ENCODE peak calls at places on chromosomes 7 and 10, in five cellular contexts. K is foreskin fibroblast, Y is HAP-1, R is cardiac fibroblast, V is fibroblast of the aortic adventitia. E is an unnamed sample.

GRCh38 chr7:92608380-92609322 is 18.5 kb upstream of the FAM133B start:
- DNase-seq in R (no peak), V (no peak), K (no peak), Y (no peak), E (peak; percentile 73)

GRCh38 chr10:114288424-114289095 is 49.5 kb downstream of the VWA2 start:
- DNase-seq in K (no peak), Y (no peak), V (no peak), R (no peak), E (no peak)

GRCh38 chr7:134851141-134851540 is 71.7 kb downstream of the CALD1 start:
- DNase-seq in K (no peak), R (no peak), V (no peak), Y (no peak), E (no peak)

GRCh38 chr7:32381024-32381601 is 109.1 kb downstream of the LSM5 start:
- DNase-seq in Y (no peak), R (no peak), K (no peak), V (no peak), E (no peak)

GRCh38 chr7:159040912-159041711 is 103.6 kb downstream of the VIPR2 start:
- DNase-seq in Y (no peak), R (no peak), K (no peak), V (no peak), E (no peak)

GRCh38 chr10:86752311-86752710 is 4.1 kb upstream of the BMPR1A start:
- DNase-seq in K (no peak), V (no peak), Y (no peak), R (no peak), E (peak; percentile 11)

GRCh38 chr7:114823290-114823689 is 98.6 kb upstream of the MDFIC start:
- DNase-seq in Y (no peak), V (peak; percentile 51), K (peak; percentile 26), R (peak; percentile 49), E (no peak)

GRCh38 chr10:97081621-97082235 is 104.0 kb downstream of the SLIT1 start:
- DNase-seq in Y (peak; percentile 29), V (peak; percentile 62), K (peak; percentile 41), R (peak; percentile 67), E (peak; percentile 70)

GRCh38 chr10:17544465-17544864 is 72.7 kb downstream of the HACD1 start:
- DNase-seq in R (no peak), V (no peak), K (peak; percentile 30), Y (no peak), E (no peak)

GRCh38 chr10:1420663-1421362 is 316.5 kb downstream of the ADARB2 start:
- DNase-seq in R (no peak), V (no peak), Y (peak; percentile 51), K (no peak), E (peak; percentile 82)

GRCh38 chr7:29866490-29866930 is 60.2 kb downstream of the WIPF3 start:
- DNase-seq in Y (no peak), K (peak; percentile 26), V (peak; percentile 31), R (peak; percentile 95), E (no peak)

GRCh38 chr7:25951414-25952276 is 200.4 kb upstream of the NFE2L3 start:
- DNase-seq in R (peak; percentile 7), Y (no peak), V (no peak), K (no peak), E (peak; percentile 13)

DNA sequence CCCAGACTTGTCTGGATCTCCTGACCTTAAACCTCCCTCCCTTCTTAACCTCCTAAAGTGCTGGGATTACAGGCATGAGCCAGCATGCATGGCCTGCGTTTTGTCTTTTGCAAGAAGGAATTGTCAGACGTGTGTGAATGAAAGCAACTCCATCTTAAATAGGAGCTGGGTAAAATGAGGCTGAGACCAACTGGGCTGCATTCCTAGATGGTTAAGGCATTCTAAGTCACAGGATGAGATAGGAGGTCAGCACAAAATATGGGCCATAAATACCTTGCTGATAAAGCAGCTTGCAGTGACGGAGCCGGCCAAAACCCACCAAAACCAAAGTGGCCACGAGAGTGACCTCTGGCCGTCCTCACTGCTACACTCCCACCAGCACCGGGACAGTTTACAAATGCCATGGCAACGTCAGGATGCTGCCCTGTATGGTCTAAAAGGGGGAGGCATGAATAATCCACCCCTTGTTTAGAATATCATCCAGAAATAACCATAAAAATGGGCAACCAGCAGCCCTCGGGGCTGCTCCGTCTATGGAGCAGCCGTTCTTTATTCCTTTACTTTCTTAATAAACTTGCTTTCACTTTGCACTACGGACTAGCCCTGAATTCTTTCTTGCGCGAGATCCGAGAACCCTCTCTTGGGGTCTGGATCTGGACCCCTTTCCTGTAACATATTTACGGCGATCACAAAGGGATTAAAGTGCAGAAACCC is 41.2 kb upstream of the SDK1 start:
- DNase-seq in K (no peak), V (peak; percentile 53), R (peak; percentile 31), Y (no peak), E (no peak)
- H3K4me3 ChIP-seq in K (peak overlapping the region; percentile 54), V (peak overlapping the region; percentile 72), R (peak overlapping the region; percentile 35), Y (peak overlapping the region; percentile 7), E (no peak overlapping the region)

DNA sequence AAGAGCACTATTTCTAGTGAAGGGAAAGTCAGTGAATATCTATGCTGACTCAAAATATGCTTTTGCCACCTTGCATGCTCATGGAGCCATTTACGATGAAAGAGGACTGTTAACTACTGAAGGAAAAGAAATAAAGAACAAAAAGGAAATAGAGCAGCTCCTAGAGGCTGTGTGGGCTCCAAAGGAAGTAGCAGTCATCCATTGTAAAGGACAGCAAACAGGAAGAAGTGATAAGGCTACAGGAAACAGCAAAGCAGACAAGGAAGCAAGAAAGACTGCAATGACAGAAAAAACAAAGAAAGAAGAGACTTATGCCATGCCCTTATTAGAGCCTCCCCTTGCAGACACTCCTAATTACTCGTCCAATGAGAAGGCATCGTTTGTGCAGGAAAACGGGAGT is 12.0 kb upstream of the ZNF33B start:
- DNase-seq in R (no peak), Y (no peak), K (no peak), V (no peak), E (no peak)
- H3K4me3 ChIP-seq in R (no peak overlapping the region), Y (no peak overlapping the region), K (no peak overlapping the region), V (no peak overlapping the region), E (no peak overlapping the region)

GRCh38 chr10:102629661-102630614 is 14.3 kb upstream of the TRIM8 start:
- DNase-seq in Y (no peak), R (peak; percentile 90), V (peak; percentile 85), K (peak; percentile 90), E (peak; percentile 93)
- H3K4me3 ChIP-seq in Y (no peak overlapping the region), R (no peak overlapping the region), V (no peak overlapping the region), K (no peak overlapping the region), E (no peak overlapping the region)

GRCh38 chr10:112215342-112215774 is 31.8 kb upstream of the GPAM start:
- DNase-seq in Y (no peak), K (no peak), V (peak; percentile 53), R (peak; percentile 15), E (peak; percentile 59)

GRCh38 chr10:112214335-112214941 is 30.9 kb upstream of the GPAM start:
- DNase-seq in Y (no peak), R (no peak), K (no peak), V (no peak), E (no peak)

GRCh38 chr10:112216151-112216550 is 32.6 kb upstream of the GPAM start:
- DNase-seq in R (no peak), V (no peak), K (no peak), Y (no peak), E (no peak)

GRCh38 chr10:112213098-112213823 is 29.7 kb upstream of the GPAM start:
- DNase-seq in Y (no peak), R (no peak), K (no peak), V (no peak), E (no peak)

DNA sequence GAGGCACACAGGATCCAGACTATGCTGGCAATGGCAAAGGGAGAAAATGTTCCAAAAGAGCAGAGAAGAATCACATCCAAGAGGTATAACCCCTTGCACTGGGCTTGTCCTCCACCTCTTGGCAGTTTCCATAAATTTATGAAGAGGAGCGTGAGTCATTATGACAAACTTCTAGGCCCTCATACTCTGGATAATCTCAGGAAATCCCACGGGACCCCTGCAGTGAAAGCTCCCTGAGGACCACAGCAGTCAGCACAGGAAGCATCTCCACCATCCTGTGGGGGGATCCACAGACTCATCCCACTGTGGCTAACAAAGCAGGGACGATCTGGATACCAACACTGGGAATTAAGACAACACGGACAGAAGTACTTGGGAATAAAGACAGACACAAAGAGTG is 30.3 kb upstream of the GPAM start:
- DNase-seq in K (no peak), R (no peak), Y (no peak), V (peak; percentile 77), E (no peak)
- H3K4me3 ChIP-seq in K (no peak overlapping the region), R (no peak overlapping the region), Y (no peak overlapping the region), V (no peak overlapping the region), E (no peak overlapping the region)

DNA sequence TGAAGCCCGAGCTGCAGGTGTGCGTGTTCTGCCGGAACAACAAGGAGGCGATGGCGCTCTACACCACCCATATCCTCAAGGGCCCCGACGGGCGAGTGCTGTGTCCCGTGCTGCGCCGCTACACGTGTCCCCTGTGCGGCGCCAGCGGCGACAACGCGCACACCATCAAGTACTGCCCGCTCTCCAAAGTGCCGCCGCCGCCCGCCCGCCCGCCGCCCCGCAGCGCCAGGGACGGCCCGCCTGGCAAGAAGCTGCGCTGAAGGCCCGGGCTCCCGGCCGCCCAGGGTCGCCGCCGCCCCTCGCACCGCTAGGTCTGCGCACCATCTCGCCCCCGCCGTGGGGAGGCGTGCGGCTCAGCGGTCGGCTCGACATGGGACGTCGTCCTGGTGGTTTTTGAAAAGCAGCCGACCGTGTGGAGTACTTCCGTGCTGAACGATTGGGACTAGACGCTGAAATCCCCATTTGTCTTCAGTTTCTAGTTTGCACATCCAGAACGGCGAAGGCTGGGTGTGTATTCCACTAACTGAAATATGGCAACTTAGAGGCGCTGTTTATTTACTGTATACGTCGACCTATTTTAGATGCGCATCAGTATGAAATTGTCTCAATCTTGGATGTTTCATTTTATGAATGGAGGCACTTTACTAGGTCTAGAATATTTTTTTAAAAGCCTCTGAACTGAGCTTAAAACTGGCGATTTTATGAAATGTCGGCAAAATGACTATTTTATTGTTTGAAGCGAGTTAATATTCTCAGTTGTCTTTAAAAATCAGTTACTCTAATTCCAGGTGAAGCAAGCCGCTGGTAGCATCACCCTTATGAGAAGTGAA is 1.1 kb downstream of the NANOS1 start:
- DNase-seq in Y (peak; percentile 51), V (peak; percentile 40), R (peak; percentile 50), K (peak; percentile 51), E (peak; percentile 57)
- H3K4me3 ChIP-seq in Y (peak overlapping the region; percentile 24), V (peak overlapping the region; percentile 63), R (peak overlapping the region; percentile 46), K (peak overlapping the region; percentile 49), E (peak overlapping the region; percentile 52)

DNA sequence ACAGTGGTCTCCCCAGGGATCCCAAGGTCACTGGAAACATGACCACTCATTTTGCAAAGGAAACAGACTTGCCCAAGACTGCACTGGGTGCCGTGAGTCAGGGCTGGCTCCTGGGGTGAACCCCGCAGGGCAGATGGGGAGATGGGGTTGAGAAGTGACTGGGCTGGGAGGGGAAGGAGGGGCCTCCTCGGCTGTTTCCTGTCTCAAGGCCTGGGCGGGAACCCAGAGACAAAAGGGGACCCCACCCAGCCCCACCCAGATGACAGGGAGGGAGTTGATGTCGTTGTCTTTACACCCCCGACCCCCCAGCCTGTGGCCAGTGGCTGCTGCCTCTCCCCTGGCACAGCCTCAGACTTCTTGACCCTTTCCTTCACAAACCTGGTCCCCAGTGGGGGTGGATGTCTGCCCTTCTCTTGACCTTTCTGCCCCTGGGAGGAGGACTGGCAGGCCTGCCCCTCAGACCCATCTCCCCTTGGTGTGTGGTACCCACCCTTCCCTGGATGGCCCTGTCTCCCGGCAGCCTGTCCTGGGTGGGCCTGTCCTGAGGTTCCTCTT is 1.4 kb downstream of the MYO1G start:
- DNase-seq in R (no peak), Y (no peak), V (no peak), K (no peak), E (no peak)
- H3K4me3 ChIP-seq in R (no peak overlapping the region), Y (no peak overlapping the region), V (no peak overlapping the region), K (no peak overlapping the region), E (no peak overlapping the region)